ENCODE peak calls at places on chromosomes 16 and 17, in ten cellular contexts. One of them, this sample, is unnamed.

GRCh38 chr16:75250089-75250808 is 1.2 kb downstream of the BCAR1 start:
- DNase-seq in lung: peak
- DNase-seq in heart left ventricle: no peak
- DNase-seq in lower leg skin: no peak
- DNase-seq in BE2C: no peak
- DNase-seq in GM20000: no peak
- DNase-seq in OCI-LY7: no peak
- DNase-seq in fibroblast of mammary gland: no peak
- DNase-seq in A549: no peak
- DNase-seq in progenitor cell of endocrine pancreas: no peak
- DNase-seq in this sample: no peak

GRCh38 chr16:66521951-66522771 is 27.8 kb downstream of the TK2 start:
- DNase-seq in lung: peak
- DNase-seq in OCI-LY7: peak
- DNase-seq in GM20000: peak
- DNase-seq in progenitor cell of endocrine pancreas: no peak
- DNase-seq in heart left ventricle: peak
- DNase-seq in lower leg skin: peak
- DNase-seq in A549: no peak
- DNase-seq in fibroblast of mammary gland: peak
- DNase-seq in BE2C: no peak
- DNase-seq in this sample: peak

GRCh38 chr17:78753316-78754250 is 28.5 kb downstream of the CYTH1 start:
- DNase-seq in GM20000: no peak
- DNase-seq in BE2C: no peak
- DNase-seq in OCI-LY7: no peak
- DNase-seq in fibroblast of mammary gland: no peak
- DNase-seq in lower leg skin: no peak
- DNase-seq in lung: no peak
- DNase-seq in heart left ventricle: no peak
- DNase-seq in progenitor cell of endocrine pancreas: no peak
- DNase-seq in A549: no peak
- DNase-seq in this sample: peak

GRCh38 chr17:32393904-32394303 is 43.9 kb downstream of the ZNF207 start:
- DNase-seq in OCI-LY7: no peak
- DNase-seq in progenitor cell of endocrine pancreas: no peak
- DNase-seq in A549: no peak
- DNase-seq in GM20000: no peak
- DNase-seq in lower leg skin: peak
- DNase-seq in heart left ventricle: no peak
- DNase-seq in BE2C: no peak
- DNase-seq in fibroblast of mammary gland: no peak
- DNase-seq in lung: no peak
- DNase-seq in this sample: no peak

GRCh38 chr17:36509272-36509985 is 22.9 kb downstream of the ZNHIT3 start:
- DNase-seq in fibroblast of mammary gland: no peak
- DNase-seq in A549: no peak
- DNase-seq in OCI-LY7: no peak
- DNase-seq in heart left ventricle: no peak
- DNase-seq in progenitor cell of endocrine pancreas: no peak
- DNase-seq in GM20000: no peak
- DNase-seq in lung: no peak
- DNase-seq in BE2C: no peak
- DNase-seq in lower leg skin: peak
- DNase-seq in this sample: no peak

GRCh38 chr17:15436399-15437369 is 30.7 kb downstream of the CDRT4 start:
- DNase-seq in heart left ventricle: peak
- DNase-seq in BE2C: peak
- DNase-seq in fibroblast of mammary gland: peak
- DNase-seq in A549: peak
- DNase-seq in progenitor cell of endocrine pancreas: no peak
- DNase-seq in lower leg skin: peak
- DNase-seq in GM20000: no peak
- DNase-seq in lung: peak
- DNase-seq in OCI-LY7: peak
- DNase-seq in this sample: peak

GRCh38 chr17:21301593-21302550 is 17.4 kb downstream of the MAP2K3 start:
- DNase-seq in lung: no peak
- DNase-seq in OCI-LY7: no peak
- DNase-seq in progenitor cell of endocrine pancreas: no peak
- DNase-seq in lower leg skin: no peak
- DNase-seq in GM20000: no peak
- DNase-seq in heart left ventricle: peak
- DNase-seq in A549: no peak
- DNase-seq in fibroblast of mammary gland: no peak
- DNase-seq in BE2C: peak
- DNase-seq in this sample: no peak

GRCh38 chr17:79837888-79838540 is 1.2 kb downstream of the CBX4 start:
- DNase-seq in OCI-LY7: peak
- DNase-seq in GM20000: no peak
- DNase-seq in fibroblast of mammary gland: no peak
- DNase-seq in heart left ventricle: peak
- DNase-seq in A549: no peak
- DNase-seq in lower leg skin: no peak
- DNase-seq in lung: no peak
- DNase-seq in progenitor cell of endocrine pancreas: no peak
- DNase-seq in BE2C: no peak
- DNase-seq in this sample: peak

GRCh38 chr17:44636562-44636961 is 19.7 kb upstream of the MEIOC start:
- DNase-seq in progenitor cell of endocrine pancreas: no peak
- DNase-seq in heart left ventricle: no peak
- DNase-seq in fibroblast of mammary gland: peak
- DNase-seq in lung: no peak
- DNase-seq in BE2C: no peak
- DNase-seq in A549: peak
- DNase-seq in GM20000: no peak
- DNase-seq in lower leg skin: no peak
- DNase-seq in OCI-LY7: peak
- DNase-seq in this sample: no peak

GRCh38 chr16:80656731-80657150 is 115.9 kb downstream of the DYNLRB2 start:
- DNase-seq in progenitor cell of endocrine pancreas: no peak
- DNase-seq in OCI-LY7: no peak
- DNase-seq in GM20000: peak
- DNase-seq in lower leg skin: no peak
- DNase-seq in A549: no peak
- DNase-seq in heart left ventricle: no peak
- DNase-seq in lung: no peak
- DNase-seq in fibroblast of mammary gland: no peak
- DNase-seq in BE2C: no peak
- DNase-seq in this sample: peak

GRCh38 chr16:46789075-46789474 is 40.9 kb upstream of the MYLK3 start:
- DNase-seq in A549: no peak
- DNase-seq in OCI-LY7: no peak
- DNase-seq in BE2C: no peak
- DNase-seq in heart left ventricle: no peak
- DNase-seq in GM20000: no peak
- DNase-seq in lower leg skin: no peak
- DNase-seq in fibroblast of mammary gland: no peak
- DNase-seq in progenitor cell of endocrine pancreas: no peak
- DNase-seq in lung: no peak
- DNase-seq in this sample: no peak

GRCh38 chr17:17198281-17198680 is 7.9 kb downstream of the PLD6 start:
- DNase-seq in GM20000: no peak
- DNase-seq in BE2C: no peak
- DNase-seq in A549: no peak
- DNase-seq in OCI-LY7: no peak
- DNase-seq in progenitor cell of endocrine pancreas: no peak
- DNase-seq in lower leg skin: no peak
- DNase-seq in heart left ventricle: no peak
- DNase-seq in lung: no peak
- DNase-seq in fibroblast of mammary gland: no peak
- DNase-seq in this sample: no peak

GRCh38 chr17:47270946-47271705 is 17.5 kb downstream of the ITGB3 start:
- DNase-seq in BE2C: no peak
- DNase-seq in GM20000: no peak
- DNase-seq in OCI-LY7: no peak
- DNase-seq in progenitor cell of endocrine pancreas: no peak
- DNase-seq in heart left ventricle: no peak
- DNase-seq in A549: no peak
- DNase-seq in lung: no peak
- DNase-seq in lower leg skin: no peak
- DNase-seq in fibroblast of mammary gland: no peak
- DNase-seq in this sample: no peak

GRCh38 chr16:77579283-77579985 is 142.9 kb upstream of the NUDT7 start:
- DNase-seq in fibroblast of mammary gland: peak
- DNase-seq in GM20000: no peak
- DNase-seq in progenitor cell of endocrine pancreas: no peak
- DNase-seq in heart left ventricle: no peak
- DNase-seq in OCI-LY7: no peak
- DNase-seq in lower leg skin: no peak
- DNase-seq in BE2C: no peak
- DNase-seq in lung: no peak
- DNase-seq in A549: peak
- DNase-seq in this sample: no peak

DNA sequence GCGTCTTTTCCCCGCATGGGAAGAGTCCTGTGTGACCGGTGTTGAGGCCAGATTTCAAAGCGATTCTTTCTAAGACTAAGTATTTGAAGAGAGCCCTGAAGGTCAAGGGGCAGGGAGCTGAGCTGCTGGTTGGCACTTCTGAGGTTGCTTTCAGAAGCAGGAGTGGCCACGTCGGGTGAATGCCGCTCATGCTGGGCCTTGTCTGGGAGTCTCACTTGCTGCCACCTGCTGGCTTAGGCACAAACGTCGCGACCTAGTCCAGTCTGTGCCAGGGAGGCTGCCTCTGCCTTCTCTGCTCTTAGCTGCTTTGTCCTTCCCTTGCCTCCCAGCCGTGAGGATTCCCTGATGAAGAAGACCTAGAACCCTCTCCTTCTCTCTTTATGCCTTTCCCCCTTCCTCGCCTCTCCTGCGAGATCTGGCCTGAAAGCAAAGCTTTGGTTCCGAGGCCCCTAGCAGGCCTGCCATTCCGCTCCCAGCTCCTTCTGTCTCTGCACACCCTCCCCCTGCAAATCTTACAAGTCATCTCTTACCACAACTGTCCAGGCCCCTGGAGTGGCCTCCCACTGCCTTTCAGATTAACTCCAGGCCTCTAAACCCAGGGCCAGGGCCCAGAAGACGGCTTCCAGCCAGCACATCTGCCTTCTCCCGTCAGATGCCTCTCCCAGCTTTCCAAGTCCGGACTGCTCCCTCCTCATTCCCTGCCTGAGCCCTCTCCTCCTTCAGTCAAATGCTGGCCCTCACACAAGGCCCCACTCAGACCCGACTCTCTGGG is 11.4 kb downstream of the CTNS start:
- DNase-seq in progenitor cell of endocrine pancreas: peak
- DNase-seq in A549: peak
- DNase-seq in OCI-LY7: peak
- DNase-seq in lung: no peak
- DNase-seq in GM20000: no peak
- DNase-seq in BE2C: peak
- DNase-seq in lower leg skin: no peak
- DNase-seq in heart left ventricle: no peak
- DNase-seq in fibroblast of mammary gland: peak
- DNase-seq in this sample: peak
- TF ChIP-seq CTCF in progenitor cell of endocrine pancreas: peak
- TF ChIP-seq CTCF in A549: peak
- TF ChIP-seq CTCF in OCI-LY7: peak
- TF ChIP-seq CTCF in lung: no peak
- TF ChIP-seq CTCF in GM20000: peak
- TF ChIP-seq CTCF in BE2C: peak
- TF ChIP-seq CTCF in lower leg skin: no peak
- TF ChIP-seq CTCF in heart left ventricle: peak
- TF ChIP-seq CTCF in fibroblast of mammary gland: peak
- TF ChIP-seq CTCF in this sample: peak

DNA sequence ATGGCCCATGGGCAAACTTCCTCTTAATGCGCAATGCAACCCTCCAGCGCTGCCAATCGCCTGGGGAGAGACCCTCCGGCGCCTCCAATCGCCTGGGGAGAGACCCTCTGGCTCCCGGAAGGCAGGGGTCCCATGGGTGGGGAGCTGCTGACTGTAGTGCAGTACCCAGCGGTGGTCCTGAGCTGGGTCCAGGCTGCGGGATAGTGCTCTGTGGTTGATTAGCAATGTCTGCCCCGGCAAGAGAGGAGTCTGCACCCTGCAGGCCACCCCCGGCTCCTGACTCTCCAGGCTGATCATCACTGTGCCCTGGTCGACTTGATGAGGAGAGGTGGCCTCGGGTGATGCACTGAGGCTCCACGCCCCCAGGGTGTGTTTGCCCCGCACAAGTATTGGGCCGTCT is 44.6 kb upstream of the ZNF469 start:
- DNase-seq in GM20000: no peak
- DNase-seq in OCI-LY7: no peak
- DNase-seq in BE2C: no peak
- DNase-seq in lung: no peak
- DNase-seq in lower leg skin: no peak
- DNase-seq in progenitor cell of endocrine pancreas: no peak
- DNase-seq in heart left ventricle: no peak
- DNase-seq in fibroblast of mammary gland: no peak
- DNase-seq in A549: no peak
- DNase-seq in this sample: no peak
- TF ChIP-seq CTCF in GM20000: no peak
- TF ChIP-seq CTCF in OCI-LY7: peak
- TF ChIP-seq CTCF in BE2C: no peak
- TF ChIP-seq CTCF in lung: no peak
- TF ChIP-seq CTCF in lower leg skin: no peak
- TF ChIP-seq CTCF in progenitor cell of endocrine pancreas: no peak
- TF ChIP-seq CTCF in heart left ventricle: peak
- TF ChIP-seq CTCF in fibroblast of mammary gland: peak
- TF ChIP-seq CTCF in A549: no peak
- TF ChIP-seq CTCF in this sample: no peak

DNA sequence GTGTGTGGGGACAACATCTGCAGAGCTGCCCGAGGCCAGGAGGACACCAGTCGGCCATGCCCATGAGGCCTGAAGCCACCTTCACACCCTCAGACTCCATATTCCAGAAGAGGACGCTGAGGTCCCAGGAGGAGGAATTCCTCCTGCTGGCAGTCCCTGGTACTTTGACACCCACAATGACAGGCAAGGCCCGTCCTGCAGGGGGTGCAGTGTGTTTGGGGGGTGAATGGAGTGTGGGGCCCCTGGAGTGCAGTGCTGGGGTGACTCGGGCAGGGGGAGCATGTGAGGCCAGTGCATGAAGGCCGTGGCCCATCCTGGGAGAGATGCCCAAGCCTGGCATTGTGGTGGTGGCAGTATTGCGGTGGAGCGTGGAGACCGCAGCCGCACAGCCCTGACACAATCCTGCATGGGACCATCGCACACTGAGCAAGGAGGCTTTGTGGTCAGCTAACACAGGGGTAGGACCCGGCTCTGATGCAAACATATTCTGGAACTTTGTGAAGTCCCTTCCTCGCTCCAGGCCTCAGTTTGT is 52.2 kb downstream of the ZDHHC7 start:
- DNase-seq in heart left ventricle: no peak
- DNase-seq in progenitor cell of endocrine pancreas: no peak
- DNase-seq in OCI-LY7: no peak
- DNase-seq in lower leg skin: no peak
- DNase-seq in A549: peak
- DNase-seq in BE2C: no peak
- DNase-seq in GM20000: no peak
- DNase-seq in fibroblast of mammary gland: no peak
- DNase-seq in lung: no peak
- DNase-seq in this sample: no peak
- TF ChIP-seq CTCF in heart left ventricle: no peak
- TF ChIP-seq CTCF in progenitor cell of endocrine pancreas: peak
- TF ChIP-seq CTCF in OCI-LY7: peak
- TF ChIP-seq CTCF in lower leg skin: no peak
- TF ChIP-seq CTCF in A549: peak
- TF ChIP-seq CTCF in BE2C: peak
- TF ChIP-seq CTCF in GM20000: peak
- TF ChIP-seq CTCF in fibroblast of mammary gland: peak
- TF ChIP-seq CTCF in lung: no peak
- TF ChIP-seq CTCF in this sample: no peak

GRCh38 chr17:53253956-53254597 is 568.6 kb upstream of the KIF2B start:
- DNase-seq in OCI-LY7: no peak
- DNase-seq in fibroblast of mammary gland: no peak
- DNase-seq in BE2C: no peak
- DNase-seq in lower leg skin: no peak
- DNase-seq in heart left ventricle: no peak
- DNase-seq in lung: no peak
- DNase-seq in progenitor cell of endocrine pancreas: no peak
- DNase-seq in GM20000: no peak
- DNase-seq in A549: no peak
- DNase-seq in this sample: no peak
- TF ChIP-seq CTCF in OCI-LY7: no peak
- TF ChIP-seq CTCF in fibroblast of mammary gland: no peak
- TF ChIP-seq CTCF in BE2C: no peak
- TF ChIP-seq CTCF in lower leg skin: no peak
- TF ChIP-seq CTCF in heart left ventricle: no peak
- TF ChIP-seq CTCF in lung: no peak
- TF ChIP-seq CTCF in progenitor cell of endocrine pancreas: no peak
- TF ChIP-seq CTCF in GM20000: no peak
- TF ChIP-seq CTCF in A549: no peak
- TF ChIP-seq CTCF in this sample: no peak

This sample was measured in activated CD8-positive, alpha-beta T cell treated with anti-CD3 and anti-CD28 coated beads for 36 hours.